ENCODE peak calls at places on chromosome 22, in seven cellular contexts. P, H, Z, Y, F, K and L are unnamed samples.

GRCh38 chr22:29670615-29671014 is 49.2 kb upstream of the CABP7 start:
- DNase-seq in P (no peak), F (no peak), H (no peak), Z (no peak), K (no peak), Y (no peak), L (no peak)

GRCh38 chr22:17007852-17008731 is at the start of gene GAB4:
- DNase-seq in Z (no peak), H (no peak), F (no peak), Y (no peak), P (no peak), K (peak), L (no peak)

GRCh38 chr22:28006271-28006670 is 87.2 kb upstream of the PITPNB start:
- DNase-seq in P (no peak), F (no peak), Z (no peak), Y (peak), K (no peak), H (no peak), L (no peak)

GRCh38 chr22:22894740-22895731 is 7.4 kb downstream of the IGLL5 start:
- DNase-seq in Z (no peak), H (no peak), K (peak), P (no peak), F (no peak), Y (no peak), L (no peak)

GRCh38 chr22:41994506-41994905 is 4.1 kb upstream of the WBP2NL start:
- DNase-seq in F (no peak), K (no peak), H (no peak), Y (no peak), P (no peak), Z (no peak), L (no peak)

GRCh38 chr22:50114221-50114981 is 24.6 kb downstream of the MOV10L1 start:
- DNase-seq in Z (no peak), H (no peak), P (peak), F (no peak), Y (peak), K (no peak), L (peak)

GRCh38 chr22:17692841-17693240 is 54.3 kb downstream of the BCL2L13 start:
- DNase-seq in F (no peak), P (no peak), Z (no peak), Y (no peak), K (no peak), H (no peak), L (no peak)

GRCh38 chr22:32905400-32905799 is 103.9 kb downstream of the TIMP3 start:
- DNase-seq in K (no peak), H (no peak), P (no peak), Z (no peak), F (no peak), Y (no peak), L (no peak)

GRCh38 chr22:37290737-37291136 is 8.4 kb downstream of the CYTH4 start:
- DNase-seq in F (peak), Y (no peak), K (no peak), H (no peak), P (no peak), Z (no peak), L (no peak)

GRCh38 chr22:41565403-41566054 is 4.7 kb downstream of the CSDC2 start:
- DNase-seq in P (peak), Z (no peak), K (no peak), Y (peak), F (no peak), H (no peak), L (peak)

GRCh38 chr22:17783317-17783716 is 9.0 kb upstream of the BID start:
- DNase-seq in P (no peak), Y (no peak), H (no peak), Z (no peak), F (peak), K (no peak), L (no peak)

GRCh38 chr22:23180893-23181762 is 819 bp downstream of the BCR start:
- DNase-seq in P (no peak), Z (no peak), F (peak), Y (no peak), K (no peak), H (no peak), L (no peak)

GRCh38 chr22:23754220-23754919 is at the start of gene VPREB3:
- DNase-seq in Y (no peak), P (no peak), F (peak), H (no peak), K (no peak), Z (no peak), L (no peak)

GRCh38 chr22:23088199-23088604 is 17.9 kb downstream of the GNAZ start:
- DNase-seq in H (no peak), Y (no peak), F (no peak), P (no peak), Z (no peak), K (no peak), L (no peak)

GRCh38 chr22:20751185-20751851 is 22.6 kb upstream of the SERPIND1 start:
- DNase-seq in Y (no peak), F (no peak), K (no peak), H (no peak), P (no peak), Z (peak), L (peak)

GRCh38 chr22:21702700-21703683 is 32.6 kb downstream of the YPEL1 start:
- DNase-seq in Y (no peak), H (no peak), Z (no peak), F (no peak), K (no peak), P (no peak), L (no peak)

GRCh38 chr22:23700706-23701105 is 9.9 kb downstream of the RGL4 start:
- DNase-seq in H (no peak), Z (no peak), P (no peak), F (no peak), Y (no peak), K (no peak), L (no peak)

GRCh38 chr22:41910599-41911291 is 4.1 kb downstream of the SHISA8 start:
- DNase-seq in Y (no peak), K (no peak), H (no peak), F (no peak), Z (no peak), P (no peak), L (no peak)

GRCh38 chr22:22761606-22761962 is 117.2 kb downstream of the GGTLC2 start:
- DNase-seq in P (no peak), Y (no peak), K (no peak), Z (no peak), H (no peak), F (no peak), L (no peak)

GRCh38 chr22:41885116-41885515 is 29.8 kb downstream of the SHISA8 start:
- DNase-seq in Y (no peak), K (no peak), F (no peak), H (no peak), P (no peak), Z (no peak), L (no peak)

GRCh38 chr22:45317551-45318167 is 7.9 kb downstream of the FAM118A start:
- DNase-seq in Z (no peak), Y (peak), F (peak), K (peak), P (peak), H (no peak), L (peak)

GRCh38 chr22:45891021-45891421 is 85.9 kb downstream of the WNT7B start:
- DNase-seq in P (no peak), Y (no peak), F (peak), Z (no peak), K (no peak), H (no peak), L (no peak)

GRCh38 chr22:41264408-41264941 is 21.5 kb downstream of the RANGAP1 start:
- DNase-seq in K (no peak), Y (no peak), Z (peak), P (no peak), H (no peak), F (no peak), L (no peak)

GRCh38 chr22:26134654-26135330 is 34.5 kb upstream of the SEZ6L start:
- DNase-seq in K (no peak), F (no peak), Z (no peak), Y (no peak), P (no peak), H (no peak), L (peak)

GRCh38 chr22:44869196-44869595 is 116.8 kb downstream of the ARHGAP8 start:
- DNase-seq in Z (no peak), H (no peak), K (no peak), Y (no peak), P (no peak), F (peak), L (peak)

GRCh38 chr22:43561421-43562178 is 149.8 kb downstream of the MPPED1 start:
- DNase-seq in F (no peak), H (no peak), K (no peak), Z (peak), Y (no peak), P (no peak), L (no peak)

GRCh38 chr22:38428714-38429113 is 26.3 kb downstream of the KCNJ4 start:
- DNase-seq in F (no peak), P (no peak), K (no peak), Y (no peak), Z (no peak), H (no peak), L (no peak)

GRCh38 chr22:49925525-49926128 is 7.2 kb downstream of the CRELD2 start:
- DNase-seq in P (no peak), Y (no peak), Z (no peak), F (no peak), K (no peak), H (no peak), L (no peak)

GRCh38 chr22:41092847-41093371 is 517 bp downstream of the EP300 start:
- DNase-seq in K (peak), Z (no peak), F (no peak), Y (peak), H (no peak), P (no peak), L (peak)

GRCh38 chr22:27718186-27719032 is 83.1 kb downstream of the MN1 start:
- DNase-seq in P (peak), H (no peak), F (peak), Z (no peak), K (no peak), Y (peak), L (peak)